ENCODE peak calls at places on chromosomes 7 and 10, in ten cellular contexts. U is lower lobe of right lung, E is Peyer's patch, D is upper lobe of right lung, I is heart left ventricle, A is substantia nigra, V is OCI-LY7, S is cardiac muscle cell, T is caudate nucleus, L is H9. O is an unnamed sample.

GRCh38 chr10:7121154-7121797 is 289.6 kb downstream of the SFMBT2 start:
- DNase-seq in U (peak; percentile 60), E (peak; percentile 69), D (peak; percentile 70), I (peak; percentile 34), A (peak; percentile 15), V (peak; percentile 78), S (peak; percentile 80), T (peak; percentile 33), L (peak; percentile 68), O (no peak)

GRCh38 chr10:132001238-132001977 is 19.7 kb upstream of the BNIP3 start:
- DNase-seq in U (peak; percentile 72), E (no peak), D (peak; percentile 79), I (no peak), A (no peak), V (no peak), S (no peak), T (no peak), L (peak; percentile 89), O (no peak)

GRCh38 chr10:97920865-97921264 is 71.2 kb downstream of the GOLGA7B start:
- DNase-seq in U (peak; percentile 44), E (no peak), D (peak; percentile 28), I (no peak), A (no peak), V (no peak), S (no peak), T (no peak), L (no peak), O (no peak)

GRCh38 chr7:45072131-45073030 is 16.4 kb downstream of the NACAD start:
- DNase-seq in U (no peak), E (peak; percentile 39), D (no peak), I (no peak), A (no peak), V (no peak), S (no peak), T (no peak), L (no peak), O (no peak)

GRCh38 chr7:109376576-109376975 is 806.9 kb downstream of the DNAJB9 start:
- DNase-seq in U (no peak), E (no peak), D (no peak), I (no peak), A (no peak), V (no peak), S (no peak), T (no peak), L (no peak), O (peak; percentile 30)

GRCh38 chr7:74033372-74034311 is 5.7 kb downstream of the ELN start:
- DNase-seq in U (peak; percentile 67), E (peak; percentile 59), D (peak; percentile 78), I (peak; percentile 91), A (peak; percentile 28), V (no peak), S (peak; percentile 50), T (no peak), L (no peak), O (no peak)

GRCh38 chr7:73560035-73560835 is 2.7 kb upstream of the BCL7B start:
- DNase-seq in U (no peak), E (no peak), D (no peak), I (no peak), A (no peak), V (no peak), S (no peak), T (no peak), L (no peak), O (peak; percentile 51)

GRCh38 chr7:601573-602340 is 82.1 kb upstream of the PDGFA start:
- DNase-seq in U (peak; percentile 75), E (peak; percentile 89), D (peak; percentile 85), I (no peak), A (no peak), V (no peak), S (no peak), T (no peak), L (no peak), O (no peak)

GRCh38 chr10:113047963-113048781 is 98.1 kb downstream of the TCF7L2 start:
- DNase-seq in U (no peak), E (no peak), D (no peak), I (no peak), A (no peak), V (no peak), S (no peak), T (no peak), L (no peak), O (no peak)

GRCh38 chr10:27258838-27259532 is 18.4 kb upstream of the ACBD5 start:
- DNase-seq in U (no peak), E (peak; percentile 60), D (no peak), I (peak; percentile 33), A (no peak), V (no peak), S (peak; percentile 58), T (no peak), L (peak; percentile 60), O (no peak)

GRCh38 chr7:50513166-50513871 is 51.9 kb downstream of the DDC start:
- DNase-seq in U (no peak), E (no peak), D (peak; percentile 38), I (no peak), A (no peak), V (no peak), S (no peak), T (no peak), L (no peak), O (no peak)

GRCh38 chr10:123888751-123889150 is 2.9 kb downstream of the CPXM2 start:
- DNase-seq in U (no peak), E (no peak), D (no peak), I (no peak), A (no peak), V (no peak), S (no peak), T (no peak), L (no peak), O (no peak)

GRCh38 chr10:123890246-123890645 is 1.4 kb downstream of the CPXM2 start:
- DNase-seq in U (no peak), E (peak; percentile 35), D (no peak), I (no peak), A (no peak), V (no peak), S (no peak), T (no peak), L (no peak), O (no peak)

GRCh38 chr10:123891147-123892011 is at the start of gene CPXM2:
- DNase-seq in U (no peak), E (peak; percentile 48), D (no peak), I (peak; percentile 40), A (no peak), V (no peak), S (no peak), T (no peak), L (peak; percentile 74), O (no peak)

GRCh38 chr10:123889821-123890220 is 1.8 kb downstream of the CPXM2 start:
- DNase-seq in U (no peak), E (no peak), D (no peak), I (no peak), A (no peak), V (no peak), S (no peak), T (no peak), L (no peak), O (no peak)

GRCh38 chr10:123890761-123891146 is 853 bp downstream of the CPXM2 start:
- DNase-seq in U (no peak), E (peak; percentile 28), D (no peak), I (no peak), A (no peak), V (no peak), S (no peak), T (no peak), L (no peak), O (no peak)
- H3K27ac ChIP-seq in U (no peak overlapping the region), E (peak overlapping the region; percentile 43), D (no peak overlapping the region), I (peak overlapping the region; percentile 64), A (no peak overlapping the region), V (no peak overlapping the region), S (no peak overlapping the region), T (no peak overlapping the region), L (no peak overlapping the region), O (no peak overlapping the region)

DNA sequence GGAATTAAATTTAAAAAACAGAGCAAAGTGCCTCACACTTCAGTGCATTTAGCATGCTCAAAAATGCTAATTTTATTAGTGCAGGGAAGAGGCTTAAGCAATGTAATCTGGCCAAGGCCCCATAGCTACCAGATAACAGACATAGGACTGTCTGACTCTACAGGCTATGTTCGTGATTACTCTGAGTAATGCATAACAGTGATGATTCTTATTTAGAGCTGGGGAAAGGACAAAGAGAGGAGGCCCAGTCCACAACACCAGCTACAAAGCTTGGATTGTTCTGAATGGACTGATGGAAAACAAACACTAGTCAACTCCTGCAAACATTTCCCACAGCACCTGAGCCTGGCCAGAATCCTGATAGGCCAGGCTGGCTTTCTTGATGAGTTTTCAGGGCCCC is 8.4 kb upstream of the CH25H start:
- DNase-seq in U (no peak), E (no peak), D (no peak), I (no peak), A (no peak), V (no peak), S (no peak), T (peak; percentile 22), L (no peak), O (no peak)
- H3K27ac ChIP-seq in U (no peak overlapping the region), E (no peak overlapping the region), D (no peak overlapping the region), I (no peak overlapping the region), A (peak overlapping the region; percentile 90), V (no peak overlapping the region), S (no peak overlapping the region), T (peak overlapping the region; percentile 93), L (no peak overlapping the region), O (no peak overlapping the region)

DNA sequence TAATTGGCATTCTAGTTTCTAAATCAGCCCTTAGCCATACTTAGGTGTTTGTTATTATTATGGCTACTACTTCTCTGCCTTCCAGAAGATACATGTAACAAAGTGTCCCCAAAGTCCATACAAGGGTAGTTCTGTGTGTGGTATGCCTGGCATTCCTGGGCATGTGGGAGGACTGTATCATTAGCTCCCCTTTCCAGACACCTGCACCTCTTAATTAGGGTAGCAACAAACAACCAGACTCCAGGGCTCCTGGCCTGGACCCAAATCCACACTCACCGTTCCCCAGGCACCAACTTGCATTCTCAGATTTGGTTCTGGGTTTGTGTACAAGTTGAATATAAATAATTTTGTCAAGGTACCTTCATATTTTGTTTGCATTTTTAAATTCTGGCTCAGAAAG is 15.5 kb upstream of the CALD1 start:
- DNase-seq in U (no peak), E (no peak), D (no peak), I (peak; percentile 41), A (no peak), V (no peak), S (no peak), T (no peak), L (no peak), O (no peak)
- H3K27ac ChIP-seq in U (no peak overlapping the region), E (no peak overlapping the region), D (no peak overlapping the region), I (no peak overlapping the region), A (no peak overlapping the region), V (no peak overlapping the region), S (no peak overlapping the region), T (no peak overlapping the region), L (no peak overlapping the region), O (no peak overlapping the region)

DNA sequence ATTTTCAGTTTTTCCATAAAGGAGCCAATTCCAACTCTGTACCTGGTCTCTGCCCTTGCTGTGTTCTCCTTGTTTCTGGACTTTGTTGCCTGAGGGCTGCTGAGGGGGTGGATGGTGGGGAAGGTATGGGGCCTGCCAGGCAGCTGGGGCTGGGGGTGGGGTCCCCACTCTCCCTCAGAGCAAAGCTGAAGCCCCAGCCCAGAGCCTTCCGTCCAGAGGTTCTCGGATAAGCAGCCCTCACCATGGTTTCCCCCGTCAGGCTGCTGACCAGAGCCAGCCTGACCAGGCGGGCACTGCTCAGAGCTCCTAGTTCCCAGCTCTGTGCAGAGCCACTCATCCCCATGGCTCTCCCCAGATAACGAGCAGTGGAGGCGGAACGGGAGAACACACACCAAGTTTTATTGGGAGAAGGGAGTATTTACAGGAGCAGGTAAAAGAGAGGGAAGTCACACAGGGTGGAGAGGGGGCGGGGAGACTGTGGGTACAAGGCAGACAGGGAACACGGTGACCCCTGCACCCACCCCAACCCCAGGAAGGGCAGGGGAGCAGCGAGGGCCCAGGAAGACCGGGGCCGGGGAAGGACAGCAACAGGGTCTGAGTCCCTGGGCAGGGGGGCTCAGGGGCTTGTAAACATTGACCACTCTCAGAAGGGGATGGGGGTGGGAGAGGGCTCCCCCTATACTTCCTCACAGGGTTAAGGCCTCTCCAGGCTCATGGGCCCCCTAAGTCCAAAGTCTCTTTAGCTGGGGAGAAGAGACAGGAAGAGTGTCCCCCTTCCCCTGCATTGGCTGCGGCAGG is 5.8 kb downstream of the GNB2 start:
- DNase-seq in U (no peak), E (no peak), D (no peak), I (no peak), A (no peak), V (no peak), S (no peak), T (peak; percentile 39), L (no peak), O (no peak)
- H3K27ac ChIP-seq in U (no peak overlapping the region), E (peak overlapping the region; percentile 30), D (peak overlapping the region; percentile 9), I (no peak overlapping the region), A (no peak overlapping the region), V (no peak overlapping the region), S (peak overlapping the region; percentile 68), T (peak overlapping the region; percentile 36), L (no peak overlapping the region), O (no peak overlapping the region)

O was measured in foreskin keratinocyte.